ENCODE peak calls at places on chromosomes 1 and 21, in six cellular contexts. F, L, Z, N, M and S are unnamed samples.

GRCh38 chr1:40059292-40059959 is 18.9 kb downstream of the CAP1 start:
- DNase-seq in F (peak; percentile 77), L (no peak), Z (peak; percentile 70), N (peak; percentile 76), M (peak; percentile 56), S (no peak)

GRCh38 chr1:154956557-154956956 is 658 bp upstream of the PBXIP1 start:
- DNase-seq in F (peak; percentile 25), L (no peak), Z (no peak), N (peak; percentile 40), M (no peak), S (no peak)

GRCh38 chr21:36707763-36708511 is 9.0 kb downstream of the SIM2 start:
- DNase-seq in F (no peak), L (peak; percentile 70), Z (no peak), N (peak; percentile 15), M (no peak), S (peak; percentile 29)

GRCh38 chr1:31102501-31102950 is 37.0 kb upstream of the PUM1 start:
- DNase-seq in F (peak; percentile 97), L (no peak), Z (peak; percentile 69), N (peak; percentile 26), M (no peak), S (no peak)

GRCh38 chr1:155131846-155132245 is 3.8 kb upstream of the SLC50A1 start:
- DNase-seq in F (no peak), L (no peak), Z (no peak), N (no peak), M (no peak), S (no peak)

GRCh38 chr1:182766881-182767645 is 22.5 kb upstream of the NPL start:
- DNase-seq in F (no peak), L (no peak), Z (no peak), N (no peak), M (peak; percentile 70), S (no peak)

GRCh38 chr1:233627823-233628222 is 13.9 kb downstream of the KCNK1 start:
- DNase-seq in F (no peak), L (no peak), Z (no peak), N (no peak), M (peak; percentile 38), S (no peak)

GRCh38 chr1:157472302-157472701 is 80.0 kb downstream of the FCRL5 start:
- DNase-seq in F (no peak), L (no peak), Z (no peak), N (no peak), M (no peak), S (no peak)

GRCh38 chr1:160211010-160211790 is 6.0 kb downstream of the PEA15 start:
- DNase-seq in F (no peak), L (no peak), Z (no peak), N (peak; percentile 77), M (no peak), S (peak; percentile 58)

DNA sequence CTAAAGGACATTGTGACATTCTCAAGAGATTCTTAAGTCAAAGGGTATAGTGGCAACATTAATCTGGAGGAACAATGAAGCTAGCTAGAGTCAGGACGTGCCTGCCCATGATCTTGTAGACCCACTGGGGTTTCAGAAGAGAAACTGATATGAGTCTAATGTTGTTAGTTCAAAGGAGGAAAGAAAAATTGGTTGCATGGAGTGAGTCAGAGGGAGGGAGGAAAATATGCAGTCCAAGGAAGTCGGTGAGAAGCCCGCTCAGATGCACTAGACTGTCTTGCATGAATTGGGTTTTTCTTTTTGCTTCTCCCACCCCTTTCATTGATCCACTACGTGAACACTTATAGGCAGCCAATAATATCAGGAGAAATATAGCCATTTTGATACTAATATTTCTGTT is 53.8 kb upstream of the SYT14 start:
- DNase-seq in F (peak; percentile 65), L (no peak), Z (peak; percentile 66), N (no peak), M (no peak), S (no peak)
- H3K4me2 ChIP-seq in F (no peak overlapping the region), L (no peak overlapping the region), Z (peak overlapping the region; percentile 80), N (no peak overlapping the region), M (no peak overlapping the region), S (no peak overlapping the region)

GRCh38 chr1:159000627-159001026 is 9.1 kb upstream of the IFI16 start:
- DNase-seq in F (peak; percentile 93), L (no peak), Z (peak; percentile 94), N (peak; percentile 77), M (no peak), S (peak; percentile 9)
- H3K4me3 ChIP-seq in F (peak overlapping the region; percentile 82), L (no peak overlapping the region), Z (no peak overlapping the region), N (no peak overlapping the region), M (no peak overlapping the region), S (no peak overlapping the region)

GRCh38 chr1:15833842-15834405 is 13.6 kb upstream of the SPEN start:
- DNase-seq in F (no peak), L (no peak), Z (no peak), N (no peak), M (no peak), S (no peak)
- H4K8ac ChIP-seq in F (no peak overlapping the region), L (no peak overlapping the region), Z (peak overlapping the region; percentile 67), N (no peak overlapping the region), M (no peak overlapping the region), S (no peak overlapping the region)

GRCh38 chr1:19325368-19325957 is 13.3 kb downstream of the SLC66A1 start:
- DNase-seq in F (no peak), L (no peak), Z (no peak), N (no peak), M (no peak), S (no peak)

GRCh38 chr1:19326748-19327065 is 14.6 kb downstream of the SLC66A1 start:
- DNase-seq in F (no peak), L (no peak), Z (no peak), N (no peak), M (no peak), S (no peak)

GRCh38 chr1:19324665-19324990 is 12.5 kb downstream of the SLC66A1 start:
- DNase-seq in F (no peak), L (no peak), Z (no peak), N (no peak), M (no peak), S (no peak)

GRCh38 chr1:19327301-19327700 is 15.2 kb downstream of the SLC66A1 start:
- DNase-seq in F (no peak), L (no peak), Z (no peak), N (no peak), M (no peak), S (no peak)

DNA sequence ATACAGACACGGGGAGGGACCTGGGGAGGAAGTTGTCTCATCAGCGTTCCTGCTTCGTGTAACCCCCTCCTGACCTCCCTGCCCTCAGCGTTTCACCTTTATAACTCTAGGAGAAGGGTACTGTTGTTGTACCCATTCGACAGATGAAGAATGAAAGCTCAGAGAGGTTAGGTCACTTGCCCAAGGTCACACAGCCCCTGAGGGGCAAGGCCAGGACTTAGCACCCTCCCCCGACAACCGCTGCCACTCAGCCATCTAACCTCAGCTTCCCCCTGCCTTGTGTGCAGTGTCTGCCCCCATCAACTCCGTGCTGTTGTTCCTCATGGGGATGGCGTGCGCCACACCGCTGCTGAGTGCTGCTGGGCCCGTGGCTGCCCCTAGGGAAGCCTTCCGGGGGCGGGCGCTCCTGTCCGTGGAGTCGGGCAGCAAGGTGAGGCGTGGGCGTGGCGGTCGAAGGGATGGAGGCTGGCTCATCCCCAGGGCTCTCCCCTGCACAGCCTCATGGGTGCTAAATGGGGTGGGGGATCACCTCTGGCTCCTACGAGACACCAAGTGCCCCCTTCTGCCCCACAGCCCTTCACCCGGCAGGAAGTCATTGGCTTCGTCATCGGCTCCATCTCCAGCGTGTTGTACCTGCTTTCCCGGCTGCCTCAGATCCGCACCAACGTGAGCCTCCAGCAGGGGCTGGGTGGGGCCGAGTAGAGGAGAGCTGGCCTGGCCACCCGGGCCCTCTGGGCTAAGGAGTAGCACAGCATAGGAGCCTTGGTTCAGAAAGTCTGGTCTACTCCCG is 14.0 kb downstream of the SLC66A1 start:
- DNase-seq in F (no peak), L (no peak), Z (no peak), N (no peak), M (no peak), S (no peak)
- H3K4me2 ChIP-seq in F (no peak overlapping the region), L (no peak overlapping the region), Z (no peak overlapping the region), N (no peak overlapping the region), M (no peak overlapping the region), S (no peak overlapping the region)

DNA sequence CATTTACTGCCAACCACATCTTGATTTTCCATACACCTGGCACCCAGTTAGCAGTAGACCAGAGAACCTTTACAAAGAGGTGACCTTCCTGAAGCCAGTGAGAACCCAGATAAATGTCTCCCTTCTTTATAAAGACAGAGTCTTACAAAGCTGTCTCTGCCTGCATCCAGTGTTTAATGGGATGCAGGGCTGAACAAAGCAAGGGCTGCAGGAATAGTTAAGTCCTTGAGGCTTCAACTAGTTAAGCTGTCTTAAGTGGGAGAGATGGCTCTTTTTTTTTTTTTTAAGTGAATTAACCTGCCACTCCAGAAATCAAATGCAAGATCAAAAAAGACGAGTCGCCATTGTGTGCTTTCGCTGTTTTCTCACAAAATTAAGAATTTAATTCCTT is 1.5 kb downstream of the AHCYL1 start:
- DNase-seq in F (no peak), L (no peak), Z (no peak), N (no peak), M (no peak), S (peak; percentile 37)
- H3K4me3 ChIP-seq in F (peak overlapping the region; percentile 88), L (peak overlapping the region; percentile 78), Z (peak overlapping the region; percentile 63), N (no peak overlapping the region), M (no peak overlapping the region), S (peak overlapping the region; percentile 95)

GRCh38 chr1:230739564-230739963 is 7.6 kb upstream of the CAPN9 start:
- DNase-seq in F (no peak), L (no peak), Z (no peak), N (no peak), M (no peak), S (no peak)

GRCh38 chr1:230737622-230738262 is 9.4 kb upstream of the CAPN9 start:
- DNase-seq in F (no peak), L (no peak), Z (no peak), N (no peak), M (no peak), S (no peak)

GRCh38 chr1:230730979-230731378 is 16.2 kb upstream of the CAPN9 start:
- DNase-seq in F (no peak), L (no peak), Z (no peak), N (no peak), M (no peak), S (no peak)

DNA sequence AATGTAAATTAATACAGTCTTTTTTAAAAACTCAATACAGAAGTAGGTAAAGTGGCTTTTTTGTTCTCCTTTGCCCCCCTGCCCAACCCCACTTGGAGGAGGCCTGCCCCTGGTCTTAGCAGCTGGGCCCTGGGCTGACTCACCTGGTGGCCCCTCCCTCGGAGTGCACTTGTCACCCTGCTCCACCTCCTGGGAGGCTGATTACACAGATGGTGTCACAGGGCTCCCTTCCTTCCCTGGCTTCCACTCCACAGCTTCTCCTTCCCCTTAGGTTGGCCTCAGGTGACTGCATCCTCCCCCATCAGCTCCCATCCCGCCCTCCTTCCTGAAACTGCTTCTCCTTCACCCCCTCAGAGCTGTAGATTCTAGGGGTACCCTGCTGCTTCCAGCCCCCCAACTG is 11.7 kb upstream of the CAPN9 start:
- DNase-seq in F (no peak), L (no peak), Z (no peak), N (no peak), M (no peak), S (no peak)
- H4K8ac ChIP-seq in F (peak overlapping the region; percentile 50), L (no peak overlapping the region), Z (no peak overlapping the region), N (no peak overlapping the region), M (no peak overlapping the region), S (no peak overlapping the region)

DNA sequence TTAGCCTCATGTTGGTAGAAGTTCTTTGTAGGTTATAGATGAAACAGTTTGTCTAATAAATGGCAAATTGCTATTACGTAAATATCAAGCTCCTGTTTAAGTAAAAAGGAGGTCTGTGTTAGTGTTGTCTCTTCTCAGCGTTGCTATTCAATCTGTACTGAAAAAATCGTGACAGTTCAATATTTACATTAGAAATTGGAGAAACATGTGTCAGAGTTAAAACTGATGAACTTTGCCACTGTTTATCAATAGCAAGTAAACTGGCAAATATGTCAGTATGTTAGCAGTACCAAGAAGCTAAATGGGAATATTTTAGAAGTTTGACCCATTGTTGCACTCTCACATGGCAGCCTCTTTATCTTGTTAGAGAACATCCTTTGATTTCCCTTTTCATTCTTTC is 218.5 kb downstream of the GPR52 start:
- DNase-seq in F (no peak), L (no peak), Z (no peak), N (no peak), M (no peak), S (no peak)
- H3K4me2 ChIP-seq in F (no peak overlapping the region), L (no peak overlapping the region), Z (no peak overlapping the region), N (no peak overlapping the region), M (no peak overlapping the region), S (no peak overlapping the region)